ENCODE peak calls at places on chromosomes 6 and 20, in five cellular contexts. M is glomerular endothelial cell, Q is glutamatergic neuron, R is adipocyte, G is mucosa of gallbladder. D is an unnamed sample.

GRCh38 chr6:31736026-31736767 is at the start of gene CLIC1:
- DNase-seq in M (no peak), Q (peak), R (peak), G (peak), D (peak)

GRCh38 chr20:35601021-35601973 is 14.3 kb upstream of the SPAG4 start:
- DNase-seq in M (no peak), Q (peak), R (peak), G (peak), D (peak)

GRCh38 chr6:2471474-2471873 is 226.1 kb upstream of the GMDS start:
- DNase-seq in M (no peak), Q (no peak), R (no peak), G (peak), D (no peak)

GRCh38 chr6:158662607-158663464 is 13.0 kb downstream of the SYTL3 start:
- DNase-seq in M (no peak), Q (no peak), R (no peak), G (no peak), D (no peak)

GRCh38 chr6:42451595-42452170 is at the start of gene TRERF1:
- DNase-seq in M (no peak), Q (peak), R (peak), G (no peak), D (peak)

GRCh38 chr6:118280210-118280609 is 267.9 kb upstream of the PLN start:
- DNase-seq in M (no peak), Q (no peak), R (no peak), G (no peak), D (no peak)

GRCh38 chr6:102813489-102814275 is 1420.2 kb downstream of the GRIK2 start:
- DNase-seq in M (no peak), Q (no peak), R (no peak), G (no peak), D (no peak)

GRCh38 chr20:51315390-51315789 is 227.1 kb downstream of the NFATC2 start:
- DNase-seq in M (no peak), Q (no peak), R (no peak), G (no peak), D (no peak)

GRCh38 chr6:118377711-118378414 is 170.2 kb upstream of the PLN start:
- DNase-seq in M (no peak), Q (peak), R (no peak), G (no peak), D (peak)

GRCh38 chr20:13121840-13122515 is 99.1 kb upstream of the ISM1 start:
- DNase-seq in M (no peak), Q (no peak), R (no peak), G (no peak), D (no peak)

GRCh38 chr20:50916257-50916656 is 15.0 kb downstream of the ADNP start:
- DNase-seq in M (no peak), Q (no peak), R (peak), G (no peak), D (no peak)

GRCh38 chr20:62464990-62465389 is 10.8 kb downstream of the GATA5 start:
- DNase-seq in M (no peak), Q (no peak), R (no peak), G (no peak), D (no peak)

GRCh38 chr20:39107741-39108140 is 145.6 kb downstream of the DHX35 start:
- DNase-seq in M (no peak), Q (no peak), R (peak), G (no peak), D (no peak)

GRCh38 chr6:12371151-12371550 is 81.0 kb downstream of the EDN1 start:
- DNase-seq in M (no peak), Q (no peak), R (no peak), G (no peak), D (no peak)

GRCh38 chr6:77463308-77463880 is at the start of gene HTR1B:
- DNase-seq in M (no peak), Q (peak), R (peak), G (no peak), D (peak)

GRCh38 chr6:24980507-24981384 is 45.0 kb upstream of the RIPOR2 start:
- DNase-seq in M (no peak), Q (no peak), R (peak), G (no peak), D (peak)

GRCh38 chr20:32737371-32738223 is 5.7 kb downstream of the COMMD7 start:
- DNase-seq in M (peak), Q (no peak), R (peak), G (no peak), D (no peak)

GRCh38 chr6:55009114-55009513 is 162.5 kb downstream of the FAM83B start:
- DNase-seq in M (no peak), Q (no peak), R (no peak), G (no peak), D (peak)

GRCh38 chr6:147322299-147323162 is 118.3 kb downstream of the STXBP5 start:
- DNase-seq in M (no peak), Q (no peak), R (peak), G (no peak), D (no peak)

GRCh38 chr6:105015482-105015881 is 58.6 kb downstream of the LIN28B start:
- DNase-seq in M (no peak), Q (no peak), R (peak), G (no peak), D (no peak)

GRCh38 chr20:35617397-35618031 is 1.9 kb downstream of the SPAG4 start:
- DNase-seq in M (no peak), Q (peak), R (peak), G (peak), D (peak)

GRCh38 chr6:27776504-27776903 is 135.7 kb downstream of the OR2B2 start:
- DNase-seq in M (no peak), Q (no peak), R (no peak), G (no peak), D (no peak)

GRCh38 chr20:51172558-51173428 is 149.9 kb upstream of the KCNG1 start:
- DNase-seq in M (no peak), Q (no peak), R (no peak), G (no peak), D (no peak)

GRCh38 chr6:7276199-7276524 is 36.8 kb downstream of the SSR1 start:
- DNase-seq in M (no peak), Q (no peak), R (no peak), G (no peak), D (no peak)

GRCh38 chr6:45677381-45677992 is 299.8 kb upstream of the SUPT3H start:
- DNase-seq in M (peak), Q (no peak), R (peak), G (peak), D (no peak)

GRCh38 chr6:158708239-158708638 is 58.4 kb downstream of the SYTL3 start:
- DNase-seq in M (no peak), Q (no peak), R (peak), G (peak), D (no peak)

GRCh38 chr6:56046576-56046975 is 171.2 kb upstream of the BMP5 start:
- DNase-seq in M (peak), Q (no peak), R (peak), G (peak), D (no peak)

GRCh38 chr20:5608448-5609161 is 141.6 kb upstream of the SHLD1 start:
- DNase-seq in M (no peak), Q (no peak), R (peak), G (no peak), D (no peak)

GRCh38 chr20:32484221-32485125 is 100.7 kb downstream of the NOL4L start:
- DNase-seq in M (no peak), Q (peak), R (peak), G (no peak), D (peak)

GRCh38 chr6:37777272-37777736 is 42.2 kb upstream of the ZFAND3 start:
- DNase-seq in M (no peak), Q (peak), R (no peak), G (no peak), D (peak)

GRCh38 chr6:72975346-72975745 is 249.9 kb downstream of the KHDC1L start:
- DNase-seq in M (no peak), Q (no peak), R (no peak), G (no peak), D (no peak)

GRCh38 chr20:24989162-24989561 is 3.4 kb downstream of the APMAP start:
- DNase-seq in M (no peak), Q (no peak), R (no peak), G (no peak), D (no peak)

GRCh38 chr6:39865011-39865888 is 69.0 kb downstream of the MOCS1 start:
- DNase-seq in M (no peak), Q (peak), R (peak), G (peak), D (peak)

GRCh38 chr20:17657079-17657825 is 24.8 kb downstream of the RRBP1 start:
- DNase-seq in M (no peak), Q (peak), R (no peak), G (no peak), D (no peak)